ENCODE peak calls at places on chromosomes 16 and 17, in eight cellular contexts. One of them, this sample, is unnamed.

GRCh38 chr17:75393523-75394331 is 11.8 kb downstream of the GRB2 start:
- DNase-seq in A549: peak
- DNase-seq in left ventricle myocardium inferior: peak
- DNase-seq in OCI-LY7: peak
- DNase-seq in MM.1S: peak
- DNase-seq in thoracic aorta: peak
- DNase-seq in endodermal cell: peak
- DNase-seq in endothelial cell of umbilical vein: peak
- DNase-seq in this sample: peak

GRCh38 chr17:8222380-8222629 is 11.9 kb upstream of the AURKB start:
- DNase-seq in A549: no peak
- DNase-seq in left ventricle myocardium inferior: no peak
- DNase-seq in OCI-LY7: peak
- DNase-seq in MM.1S: no peak
- DNase-seq in thoracic aorta: no peak
- DNase-seq in endodermal cell: peak
- DNase-seq in endothelial cell of umbilical vein: no peak
- DNase-seq in this sample: no peak

GRCh38 chr16:10729649-10730048 is 14.0 kb upstream of the NUBP1 start:
- DNase-seq in A549: peak
- DNase-seq in left ventricle myocardium inferior: no peak
- DNase-seq in OCI-LY7: no peak
- DNase-seq in MM.1S: no peak
- DNase-seq in thoracic aorta: no peak
- DNase-seq in endodermal cell: no peak
- DNase-seq in endothelial cell of umbilical vein: no peak
- DNase-seq in this sample: peak

GRCh38 chr17:49353607-49354006 is 8.4 kb downstream of the ZNF652 start:
- DNase-seq in A549: no peak
- DNase-seq in left ventricle myocardium inferior: no peak
- DNase-seq in OCI-LY7: no peak
- DNase-seq in MM.1S: no peak
- DNase-seq in thoracic aorta: no peak
- DNase-seq in endodermal cell: no peak
- DNase-seq in endothelial cell of umbilical vein: no peak
- DNase-seq in this sample: no peak

GRCh38 chr17:13311301-13311700 is 290.4 kb downstream of the HS3ST3A1 start:
- DNase-seq in A549: no peak
- DNase-seq in left ventricle myocardium inferior: no peak
- DNase-seq in OCI-LY7: no peak
- DNase-seq in MM.1S: no peak
- DNase-seq in thoracic aorta: no peak
- DNase-seq in endodermal cell: no peak
- DNase-seq in endothelial cell of umbilical vein: no peak
- DNase-seq in this sample: no peak

GRCh38 chr16:67773569-67774456 is 32.5 kb downstream of the RANBP10 start:
- DNase-seq in A549: no peak
- DNase-seq in left ventricle myocardium inferior: peak
- DNase-seq in OCI-LY7: no peak
- DNase-seq in MM.1S: no peak
- DNase-seq in thoracic aorta: no peak
- DNase-seq in endodermal cell: no peak
- DNase-seq in endothelial cell of umbilical vein: peak
- DNase-seq in this sample: peak

GRCh38 chr16:1537763-1538289 is 4.4 kb downstream of the TMEM204 start:
- DNase-seq in A549: no peak
- DNase-seq in left ventricle myocardium inferior: peak
- DNase-seq in OCI-LY7: no peak
- DNase-seq in MM.1S: no peak
- DNase-seq in thoracic aorta: no peak
- DNase-seq in endodermal cell: no peak
- DNase-seq in endothelial cell of umbilical vein: no peak
- DNase-seq in this sample: no peak

GRCh38 chr16:66265106-66265415 is 101.4 kb upstream of the CDH5 start:
- DNase-seq in A549: no peak
- DNase-seq in left ventricle myocardium inferior: no peak
- DNase-seq in OCI-LY7: no peak
- DNase-seq in MM.1S: no peak
- DNase-seq in thoracic aorta: no peak
- DNase-seq in endodermal cell: peak
- DNase-seq in endothelial cell of umbilical vein: no peak
- DNase-seq in this sample: no peak

GRCh38 chr17:77935121-77935571 is 23.4 kb upstream of the TNRC6C start:
- DNase-seq in A549: no peak
- DNase-seq in left ventricle myocardium inferior: no peak
- DNase-seq in OCI-LY7: no peak
- DNase-seq in MM.1S: no peak
- DNase-seq in thoracic aorta: no peak
- DNase-seq in endodermal cell: peak
- DNase-seq in endothelial cell of umbilical vein: no peak
- DNase-seq in this sample: no peak

GRCh38 chr17:78839762-78840529 is 668 bp downstream of the USP36 start:
- DNase-seq in A549: peak
- DNase-seq in left ventricle myocardium inferior: no peak
- DNase-seq in OCI-LY7: peak
- DNase-seq in MM.1S: peak
- DNase-seq in thoracic aorta: no peak
- DNase-seq in endodermal cell: peak
- DNase-seq in endothelial cell of umbilical vein: peak
- DNase-seq in this sample: peak

DNA sequence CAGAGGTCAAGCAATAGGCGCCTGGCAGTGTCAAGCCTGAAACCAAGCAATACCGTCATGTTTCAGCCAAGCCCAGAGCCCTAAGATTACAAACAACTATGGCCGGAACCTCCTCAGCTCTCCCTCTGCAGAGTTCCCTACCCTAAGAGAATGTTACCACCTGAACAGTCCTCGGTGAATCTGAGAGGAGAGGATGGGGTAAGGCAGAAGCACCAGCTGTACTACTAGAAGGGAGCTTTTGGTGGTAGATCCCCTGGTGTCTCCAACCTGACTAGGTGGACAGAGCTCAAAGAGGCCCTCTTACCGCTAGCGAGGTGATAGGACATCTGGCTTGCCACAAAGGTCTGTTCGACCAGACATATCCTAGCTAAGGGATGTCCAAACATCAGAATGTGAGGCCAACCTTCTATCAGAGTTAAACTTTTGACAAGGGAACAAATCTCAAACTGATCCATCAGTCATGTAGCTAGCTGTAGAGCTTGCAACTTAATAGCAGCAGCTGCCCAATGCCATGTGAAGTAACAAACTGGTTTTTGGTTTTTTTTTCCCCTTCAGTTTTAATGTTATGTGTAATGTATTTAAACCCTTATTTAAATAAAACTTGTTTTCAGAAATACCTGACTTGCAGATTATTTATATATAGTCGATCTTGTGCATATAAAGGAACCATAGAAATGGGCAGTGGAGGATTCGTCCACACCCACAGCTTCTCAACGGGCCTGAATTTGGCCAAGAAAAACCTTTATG is 2.5 kb downstream of the EIF1 start:
- DNase-seq in A549: no peak
- DNase-seq in left ventricle myocardium inferior: no peak
- DNase-seq in OCI-LY7: no peak
- DNase-seq in MM.1S: no peak
- DNase-seq in thoracic aorta: no peak
- DNase-seq in endodermal cell: peak
- DNase-seq in endothelial cell of umbilical vein: no peak
- DNase-seq in this sample: no peak
- H3K4me3 ChIP-seq in A549: peak
- H3K4me3 ChIP-seq in left ventricle myocardium inferior: peak
- H3K4me3 ChIP-seq in OCI-LY7: no peak
- H3K4me3 ChIP-seq in MM.1S: no peak
- H3K4me3 ChIP-seq in thoracic aorta: peak
- H3K4me3 ChIP-seq in endodermal cell: peak
- H3K4me3 ChIP-seq in endothelial cell of umbilical vein: no peak
- H3K4me3 ChIP-seq in this sample: no peak

GRCh38 chr17:80968602-80969029 is 23.0 kb upstream of the CHMP6 start:
- DNase-seq in A549: no peak
- DNase-seq in left ventricle myocardium inferior: no peak
- DNase-seq in OCI-LY7: no peak
- DNase-seq in MM.1S: no peak
- DNase-seq in thoracic aorta: no peak
- DNase-seq in endodermal cell: no peak
- DNase-seq in endothelial cell of umbilical vein: no peak
- DNase-seq in this sample: peak
- TF ChIP-seq CTCF in A549: no peak
- TF ChIP-seq CTCF in left ventricle myocardium inferior: no peak
- TF ChIP-seq CTCF in OCI-LY7: no peak
- TF ChIP-seq CTCF in MM.1S: no peak
- TF ChIP-seq CTCF in thoracic aorta: no peak
- TF ChIP-seq CTCF in endodermal cell: no peak
- TF ChIP-seq CTCF in endothelial cell of umbilical vein: no peak
- TF ChIP-seq CTCF in this sample: no peak

GRCh38 chr16:85607331-85607765 is 5.8 kb upstream of the GSE1 start:
- DNase-seq in A549: no peak
- DNase-seq in left ventricle myocardium inferior: no peak
- DNase-seq in OCI-LY7: peak
- DNase-seq in MM.1S: no peak
- DNase-seq in thoracic aorta: no peak
- DNase-seq in endodermal cell: peak
- DNase-seq in endothelial cell of umbilical vein: no peak
- DNase-seq in this sample: no peak
- H3K27ac ChIP-seq in A549: no peak
- H3K27ac ChIP-seq in left ventricle myocardium inferior: no peak
- H3K27ac ChIP-seq in OCI-LY7: peak
- H3K27ac ChIP-seq in MM.1S: no peak
- H3K27ac ChIP-seq in thoracic aorta: no peak
- H3K27ac ChIP-seq in endodermal cell: peak
- H3K27ac ChIP-seq in endothelial cell of umbilical vein: no peak
- H3K27ac ChIP-seq in this sample: no peak

DNA sequence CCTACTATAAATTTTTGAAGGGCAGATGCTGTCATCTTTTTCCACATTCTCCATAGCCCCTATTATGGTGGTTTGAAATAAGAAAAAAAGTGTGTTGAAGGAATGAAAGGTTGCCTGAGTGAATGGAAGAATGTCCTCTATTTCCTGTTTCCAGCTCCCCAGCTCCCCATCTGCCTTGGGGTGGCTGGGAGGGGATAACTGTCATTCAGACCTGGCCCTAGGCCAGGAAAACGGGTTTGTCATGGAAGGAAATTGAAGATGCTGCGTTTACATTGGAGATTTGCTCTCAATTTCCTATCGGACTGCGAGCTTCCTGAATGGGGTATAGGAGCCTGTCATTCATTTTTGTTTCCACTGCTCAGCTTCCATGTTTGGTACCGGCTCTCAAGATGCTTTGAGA is 2.2 kb upstream of the FZD2 start:
- DNase-seq in A549: no peak
- DNase-seq in left ventricle myocardium inferior: no peak
- DNase-seq in OCI-LY7: no peak
- DNase-seq in MM.1S: no peak
- DNase-seq in thoracic aorta: no peak
- DNase-seq in endodermal cell: no peak
- DNase-seq in endothelial cell of umbilical vein: no peak
- DNase-seq in this sample: no peak
- H3K4me3 ChIP-seq in A549: no peak
- H3K4me3 ChIP-seq in left ventricle myocardium inferior: no peak
- H3K4me3 ChIP-seq in OCI-LY7: no peak
- H3K4me3 ChIP-seq in MM.1S: no peak
- H3K4me3 ChIP-seq in thoracic aorta: no peak
- H3K4me3 ChIP-seq in endodermal cell: no peak
- H3K4me3 ChIP-seq in endothelial cell of umbilical vein: no peak
- H3K4me3 ChIP-seq in this sample: no peak

DNA sequence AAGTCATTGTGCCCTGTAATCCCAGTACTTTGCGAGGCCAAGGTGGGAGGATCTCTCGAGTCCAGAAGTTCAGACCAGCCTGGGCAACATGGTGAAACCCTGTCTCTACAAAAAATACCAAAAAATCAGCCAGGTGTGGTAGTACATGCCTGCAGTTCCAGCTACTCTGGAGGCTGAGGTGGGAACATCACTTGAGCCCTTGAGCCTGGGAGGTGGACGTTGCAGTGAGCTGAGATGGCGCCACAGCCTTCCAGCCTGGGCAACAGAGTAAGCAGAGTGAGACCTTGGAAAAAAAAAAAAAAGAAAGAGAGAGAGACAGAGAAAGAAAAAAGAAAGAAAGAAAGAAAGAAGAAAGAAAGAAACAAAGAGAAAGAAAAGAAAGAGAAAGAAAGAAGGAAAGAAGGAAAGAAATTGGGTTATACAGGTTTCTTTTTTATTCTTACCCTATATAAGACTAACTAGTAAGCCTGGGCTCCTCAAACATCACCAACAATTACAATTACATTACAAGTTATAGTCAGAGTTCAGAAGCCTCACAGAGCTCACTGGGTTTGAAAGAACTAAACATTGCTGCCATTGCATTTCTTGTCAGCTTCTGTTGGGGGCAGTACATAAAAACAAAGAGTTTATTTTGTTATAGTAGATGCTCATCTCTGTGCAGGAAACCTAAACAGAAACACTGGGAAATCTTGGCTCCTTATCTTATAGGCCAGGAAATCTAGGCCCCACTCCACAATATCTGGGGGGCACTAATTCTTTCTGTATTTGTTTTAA is 6.7 kb upstream of the ABCA9 start:
- DNase-seq in A549: no peak
- DNase-seq in left ventricle myocardium inferior: no peak
- DNase-seq in OCI-LY7: peak
- DNase-seq in MM.1S: no peak
- DNase-seq in thoracic aorta: no peak
- DNase-seq in endodermal cell: peak
- DNase-seq in endothelial cell of umbilical vein: no peak
- DNase-seq in this sample: no peak
- TF ChIP-seq CTCF in A549: no peak
- TF ChIP-seq CTCF in left ventricle myocardium inferior: no peak
- TF ChIP-seq CTCF in OCI-LY7: peak
- TF ChIP-seq CTCF in MM.1S: peak
- TF ChIP-seq CTCF in thoracic aorta: no peak
- TF ChIP-seq CTCF in endodermal cell: peak
- TF ChIP-seq CTCF in endothelial cell of umbilical vein: no peak
- TF ChIP-seq CTCF in this sample: no peak

This sample was measured in testis.